ENCODE peak calls at places on chromosomes 16 and 17, in four cellular contexts. Y, S, X and T are unnamed samples.

GRCh38 chr17:28982191-28982793 is 23.5 kb downstream of the SEZ6 start:
- DNase-seq in Y (peak; percentile 80), S (no peak), X (no peak), T (peak; percentile 77)

GRCh38 chr16:68470461-68471150 is 22.3 kb upstream of the SMPD3 start:
- DNase-seq in Y (no peak), S (no peak), X (no peak), T (no peak)

GRCh38 chr17:17200831-17201230 is 5.3 kb downstream of the PLD6 start:
- DNase-seq in Y (no peak), S (no peak), X (peak; percentile 16), T (no peak)

GRCh38 chr17:8718001-8718563 is 26.6 kb downstream of the CCDC42 start:
- DNase-seq in Y (no peak), S (no peak), X (no peak), T (no peak)

GRCh38 chr16:66975302-66975893 is 13.0 kb upstream of the CES4A start:
- DNase-seq in Y (no peak), S (no peak), X (peak; percentile 37), T (no peak)

GRCh38 chr16:50547340-50547865 is 793 bp upstream of the NKD1 start:
- DNase-seq in Y (peak; percentile 85), S (peak; percentile 12), X (no peak), T (no peak)

GRCh38 chr17:41442772-41443171 is 2.0 kb upstream of the KRT38 start:
- DNase-seq in Y (no peak), S (peak; percentile 45), X (no peak), T (peak; percentile 31)

GRCh38 chr16:87160218-87160617 is 157.0 kb downstream of the C16orf95 start:
- DNase-seq in Y (no peak), S (no peak), X (peak; percentile 80), T (peak; percentile 27)

GRCh38 chr16:30004811-30005242 is 6.0 kb downstream of the DOC2A start:
- DNase-seq in Y (no peak), S (no peak), X (no peak), T (no peak)

GRCh38 chr17:54626146-54626703 is 274.4 kb upstream of the TOM1L1 start:
- DNase-seq in Y (no peak), S (no peak), X (no peak), T (no peak)

GRCh38 chr17:41681776-41682175 is 6.9 kb upstream of the EIF1 start:
- DNase-seq in Y (no peak), S (no peak), X (peak; percentile 34), T (no peak)

GRCh38 chr16:27943766-27944165 is 119.7 kb downstream of the GSG1L start:
- DNase-seq in Y (no peak), S (no peak), X (no peak), T (no peak)

GRCh38 chr17:921161-921560 is 58.4 kb downstream of the NXN start:
- DNase-seq in Y (no peak), S (no peak), X (peak; percentile 61), T (no peak)

GRCh38 chr16:74699666-74700065 is 996 bp downstream of the MLKL start:
- DNase-seq in Y (no peak), S (no peak), X (peak; percentile 63), T (no peak)

GRCh38 chr16:87507351-87508069 is 14.7 kb upstream of the ZCCHC14 start:
- DNase-seq in Y (no peak), S (no peak), X (peak; percentile 50), T (no peak)

GRCh38 chr16:81251871-81252270 is 13.4 kb downstream of the BCO1 start:
- DNase-seq in Y (no peak), S (no peak), X (no peak), T (no peak)

GRCh38 chr17:76840884-76841775 is 27.1 kb upstream of the MGAT5B start:
- DNase-seq in Y (no peak), S (peak; percentile 54), X (no peak), T (peak; percentile 11)